ENCODE peak calls at places on chromosomes 4 and X, in seven cellular contexts. One of them, this sample, is unnamed.
A peak's percentile ranks its signal among the peaks of the same experiment; 100 is the strongest.

GRCh38 chr4:7677086-7677485 is 242.4 kb upstream of the PSAPL1 start:
- DNase-seq in IMR-90: no peak
- DNase-seq in cardiac muscle cell: no peak
- DNase-seq in neural progenitor cell: no peak
- DNase-seq in neural crest cell: no peak
- DNase-seq in heart left ventricle: no peak
- DNase-seq in transverse colon: no peak
- DNase-seq in this sample: no peak

GRCh38 chr4:181525641-181526040 is 717.6 kb upstream of the TENM3 start:
- DNase-seq in transverse colon: no peak
- DNase-seq in cardiac muscle cell: peak; percentile 7
- DNase-seq in neural crest cell: no peak
- DNase-seq in neural progenitor cell: peak; percentile 53
- DNase-seq in IMR-90: no peak
- DNase-seq in heart left ventricle: no peak
- DNase-seq in this sample: no peak

GRCh38 chr4:77921701-77922100 is 59.1 kb downstream of the MRPL1 start:
- DNase-seq in heart left ventricle: no peak
- DNase-seq in cardiac muscle cell: no peak
- DNase-seq in transverse colon: no peak
- DNase-seq in IMR-90: peak; percentile 96
- DNase-seq in neural progenitor cell: no peak
- DNase-seq in neural crest cell: no peak
- DNase-seq in this sample: no peak

GRCh38 chr4:36168127-36168898 is 76.0 kb downstream of the ARAP2 start:
- DNase-seq in IMR-90: peak; percentile 25
- DNase-seq in neural crest cell: no peak
- DNase-seq in heart left ventricle: no peak
- DNase-seq in neural progenitor cell: no peak
- DNase-seq in cardiac muscle cell: no peak
- DNase-seq in transverse colon: no peak
- DNase-seq in this sample: no peak

GRCh38 chr4:8672486-8672885 is 79.9 kb downstream of the CPZ start:
- DNase-seq in cardiac muscle cell: no peak
- DNase-seq in neural crest cell: no peak
- DNase-seq in IMR-90: no peak
- DNase-seq in heart left ventricle: no peak
- DNase-seq in transverse colon: no peak
- DNase-seq in neural progenitor cell: no peak
- DNase-seq in this sample: no peak

GRCh38 chr4:38723726-38724506 is 58.9 kb downstream of the TLR10 start:
- DNase-seq in heart left ventricle: no peak
- DNase-seq in IMR-90: no peak
- DNase-seq in cardiac muscle cell: no peak
- DNase-seq in transverse colon: peak; percentile 28
- DNase-seq in neural crest cell: no peak
- DNase-seq in neural progenitor cell: peak; percentile 41
- DNase-seq in this sample: no peak

GRCh38 chr4:157389751-157390150 is 169.2 kb downstream of the GRIA2 start:
- DNase-seq in heart left ventricle: no peak
- DNase-seq in cardiac muscle cell: no peak
- DNase-seq in neural progenitor cell: no peak
- DNase-seq in IMR-90: no peak
- DNase-seq in neural crest cell: no peak
- DNase-seq in transverse colon: no peak
- DNase-seq in this sample: no peak

GRCh38 chrX:110965409-110965808 is 130.6 kb upstream of the PAK3 start:
- DNase-seq in neural progenitor cell: no peak
- DNase-seq in cardiac muscle cell: no peak
- DNase-seq in IMR-90: no peak
- DNase-seq in transverse colon: no peak
- DNase-seq in heart left ventricle: no peak
- DNase-seq in neural crest cell: no peak
- DNase-seq in this sample: no peak

GRCh38 chrX:78712381-78712780 is 35.1 kb upstream of the LPAR4 start:
- DNase-seq in transverse colon: no peak
- DNase-seq in cardiac muscle cell: no peak
- DNase-seq in neural crest cell: no peak
- DNase-seq in heart left ventricle: no peak
- DNase-seq in IMR-90: no peak
- DNase-seq in neural progenitor cell: no peak
- DNase-seq in this sample: no peak

GRCh38 chrX:78708830-78709229 is 38.7 kb upstream of the LPAR4 start:
- DNase-seq in heart left ventricle: no peak
- DNase-seq in transverse colon: no peak
- DNase-seq in IMR-90: no peak
- DNase-seq in neural crest cell: no peak
- DNase-seq in cardiac muscle cell: no peak
- DNase-seq in neural progenitor cell: no peak
- DNase-seq in this sample: no peak

GRCh38 chrX:78710146-78710545 is 37.4 kb upstream of the LPAR4 start:
- DNase-seq in neural progenitor cell: no peak
- DNase-seq in heart left ventricle: no peak
- DNase-seq in cardiac muscle cell: no peak
- DNase-seq in IMR-90: peak; percentile 16
- DNase-seq in transverse colon: no peak
- DNase-seq in neural crest cell: no peak
- DNase-seq in this sample: no peak

GRCh38 chrX:78708171-78708570 is 39.3 kb upstream of the LPAR4 start:
- DNase-seq in neural progenitor cell: peak; percentile 48
- DNase-seq in neural crest cell: no peak
- DNase-seq in heart left ventricle: no peak
- DNase-seq in cardiac muscle cell: peak; percentile 12
- DNase-seq in IMR-90: peak; percentile 41
- DNase-seq in transverse colon: peak; percentile 8
- DNase-seq in this sample: no peak
- TF ChIP-seq CTCF in neural progenitor cell: peak; percentile 50
- TF ChIP-seq CTCF in neural crest cell: peak; percentile 44
- TF ChIP-seq CTCF in heart left ventricle: peak; percentile 34
- TF ChIP-seq CTCF in cardiac muscle cell: peak; percentile 63
- TF ChIP-seq CTCF in IMR-90: peak; percentile 61
- TF ChIP-seq CTCF in transverse colon: peak; percentile 23
- TF ChIP-seq CTCF in this sample: no peak

GRCh38 chr4:85475631-85476233 is 782 bp downstream of the ARHGAP24 start:
- DNase-seq in IMR-90: no peak
- DNase-seq in heart left ventricle: peak; percentile 54
- DNase-seq in neural progenitor cell: no peak
- DNase-seq in neural crest cell: peak; percentile 37
- DNase-seq in transverse colon: no peak
- DNase-seq in cardiac muscle cell: peak; percentile 63
- DNase-seq in this sample: no peak
- TF ChIP-seq CTCF in IMR-90: no peak
- TF ChIP-seq CTCF in heart left ventricle: no peak
- TF ChIP-seq CTCF in neural progenitor cell: no peak
- TF ChIP-seq CTCF in neural crest cell: no peak
- TF ChIP-seq CTCF in transverse colon: no peak
- TF ChIP-seq CTCF in cardiac muscle cell: no peak
- TF ChIP-seq CTCF in this sample: no peak

DNA sequence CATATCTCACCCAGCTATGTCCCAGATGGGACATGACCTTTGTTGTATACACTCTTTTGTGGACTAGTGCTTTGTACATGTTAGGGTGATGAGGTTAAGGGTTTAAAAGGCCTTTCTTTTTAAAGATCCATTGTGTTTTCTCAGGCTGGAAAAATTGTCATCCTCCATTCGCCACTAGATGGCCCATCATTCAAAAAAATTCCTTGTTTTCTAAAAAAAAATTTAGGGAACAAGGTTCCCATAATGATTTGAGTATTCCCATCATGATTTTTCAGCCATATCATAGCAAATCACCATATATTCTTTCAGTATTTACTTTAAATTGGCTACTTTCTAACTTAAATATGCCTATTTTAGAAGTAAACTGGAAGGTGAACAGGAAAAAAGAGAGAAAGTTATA is 91.9 kb upstream of the TMEM164 start:
- DNase-seq in cardiac muscle cell: no peak
- DNase-seq in neural progenitor cell: no peak
- DNase-seq in transverse colon: no peak
- DNase-seq in IMR-90: no peak
- DNase-seq in neural crest cell: no peak
- DNase-seq in heart left ventricle: no peak
- DNase-seq in this sample: no peak
- TF ChIP-seq CTCF in cardiac muscle cell: peak; percentile 54
- TF ChIP-seq CTCF in neural progenitor cell: peak; percentile 59
- TF ChIP-seq CTCF in transverse colon: peak; percentile 32
- TF ChIP-seq CTCF in IMR-90: peak; percentile 51
- TF ChIP-seq CTCF in neural crest cell: peak; percentile 73
- TF ChIP-seq CTCF in heart left ventricle: peak; percentile 65
- TF ChIP-seq CTCF in this sample: peak; percentile 3

GRCh38 chr4:99633772-99634171 is 23.9 kb downstream of the C4orf54 start:
- DNase-seq in IMR-90: no peak
- DNase-seq in heart left ventricle: no peak
- DNase-seq in transverse colon: no peak
- DNase-seq in neural progenitor cell: no peak
- DNase-seq in cardiac muscle cell: no peak
- DNase-seq in neural crest cell: no peak
- DNase-seq in this sample: no peak
- TF ChIP-seq CTCF in IMR-90: no peak
- TF ChIP-seq CTCF in heart left ventricle: no peak
- TF ChIP-seq CTCF in transverse colon: no peak
- TF ChIP-seq CTCF in neural progenitor cell: no peak
- TF ChIP-seq CTCF in cardiac muscle cell: no peak
- TF ChIP-seq CTCF in neural crest cell: no peak
- TF ChIP-seq CTCF in this sample: no peak

DNA sequence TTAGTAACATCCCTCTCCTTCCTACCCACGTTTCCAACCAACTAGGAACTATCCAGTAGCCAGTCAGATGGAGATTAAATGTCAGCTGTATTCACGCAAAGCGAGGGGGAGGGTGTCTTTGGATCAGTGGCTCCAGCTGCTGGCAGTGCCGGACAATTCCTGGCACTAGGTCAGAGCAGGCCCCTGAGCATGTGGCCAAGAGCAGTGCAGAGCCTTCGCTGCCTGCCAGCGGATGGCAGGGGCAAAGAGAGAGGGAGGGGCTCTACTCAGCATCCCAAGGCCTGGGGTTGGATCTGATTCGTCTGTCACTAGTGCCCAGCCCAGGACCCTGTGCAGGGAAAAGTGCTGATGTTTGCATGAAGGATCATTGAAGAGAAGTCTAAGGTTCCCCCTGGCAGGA is 28.7 kb upstream of the JAKMIP1 start:
- DNase-seq in IMR-90: no peak
- DNase-seq in neural progenitor cell: no peak
- DNase-seq in cardiac muscle cell: no peak
- DNase-seq in neural crest cell: no peak
- DNase-seq in transverse colon: no peak
- DNase-seq in heart left ventricle: peak; percentile 66
- DNase-seq in this sample: no peak
- TF ChIP-seq CTCF in IMR-90: no peak
- TF ChIP-seq CTCF in neural progenitor cell: no peak
- TF ChIP-seq CTCF in cardiac muscle cell: no peak
- TF ChIP-seq CTCF in neural crest cell: no peak
- TF ChIP-seq CTCF in transverse colon: no peak
- TF ChIP-seq CTCF in heart left ventricle: peak; percentile 24
- TF ChIP-seq CTCF in this sample: no peak

GRCh38 chr4:52014903-52015302 is 5.3 kb downstream of the LRRC66 start:
- DNase-seq in transverse colon: no peak
- DNase-seq in neural crest cell: no peak
- DNase-seq in neural progenitor cell: peak; percentile 9
- DNase-seq in cardiac muscle cell: no peak
- DNase-seq in IMR-90: no peak
- DNase-seq in heart left ventricle: no peak
- DNase-seq in this sample: no peak

GRCh38 chr4:52016985-52017384 is 3.2 kb downstream of the LRRC66 start:
- DNase-seq in cardiac muscle cell: no peak
- DNase-seq in neural progenitor cell: no peak
- DNase-seq in heart left ventricle: no peak
- DNase-seq in transverse colon: peak; percentile 21
- DNase-seq in IMR-90: no peak
- DNase-seq in neural crest cell: no peak
- DNase-seq in this sample: no peak

GRCh38 chr4:52017809-52018208 is 2.4 kb downstream of the LRRC66 start:
- DNase-seq in neural crest cell: no peak
- DNase-seq in cardiac muscle cell: no peak
- DNase-seq in IMR-90: no peak
- DNase-seq in heart left ventricle: no peak
- DNase-seq in transverse colon: no peak
- DNase-seq in neural progenitor cell: no peak
- DNase-seq in this sample: no peak

GRCh38 chr4:52010976-52011375 is 9.2 kb downstream of the LRRC66 start:
- DNase-seq in heart left ventricle: no peak
- DNase-seq in neural progenitor cell: no peak
- DNase-seq in IMR-90: no peak
- DNase-seq in transverse colon: no peak
- DNase-seq in cardiac muscle cell: no peak
- DNase-seq in neural crest cell: no peak
- DNase-seq in this sample: no peak

GRCh38 chr4:52015366-52015765 is 4.8 kb downstream of the LRRC66 start:
- DNase-seq in transverse colon: no peak
- DNase-seq in neural crest cell: no peak
- DNase-seq in cardiac muscle cell: peak; percentile 19
- DNase-seq in heart left ventricle: no peak
- DNase-seq in neural progenitor cell: peak; percentile 69
- DNase-seq in IMR-90: no peak
- DNase-seq in this sample: no peak
- TF ChIP-seq CTCF in transverse colon: no peak
- TF ChIP-seq CTCF in neural crest cell: no peak
- TF ChIP-seq CTCF in cardiac muscle cell: peak; percentile 24
- TF ChIP-seq CTCF in heart left ventricle: no peak
- TF ChIP-seq CTCF in neural progenitor cell: peak; percentile 59
- TF ChIP-seq CTCF in IMR-90: no peak
- TF ChIP-seq CTCF in this sample: no peak

GRCh38 chr4:83189631-83190136 is 75.2 kb upstream of the PLAC8 start:
- DNase-seq in IMR-90: no peak
- DNase-seq in heart left ventricle: no peak
- DNase-seq in cardiac muscle cell: no peak
- DNase-seq in neural crest cell: no peak
- DNase-seq in transverse colon: no peak
- DNase-seq in neural progenitor cell: peak; percentile 85
- DNase-seq in this sample: no peak
- TF ChIP-seq CTCF in IMR-90: no peak
- TF ChIP-seq CTCF in heart left ventricle: no peak
- TF ChIP-seq CTCF in cardiac muscle cell: no peak
- TF ChIP-seq CTCF in neural crest cell: peak; percentile 27
- TF ChIP-seq CTCF in transverse colon: no peak
- TF ChIP-seq CTCF in neural progenitor cell: no peak
- TF ChIP-seq CTCF in this sample: no peak

GRCh38 chr4:147071341-147071740 is 125.7 kb upstream of the TTC29 start:
- DNase-seq in heart left ventricle: no peak
- DNase-seq in cardiac muscle cell: no peak
- DNase-seq in transverse colon: no peak
- DNase-seq in IMR-90: no peak
- DNase-seq in neural progenitor cell: no peak
- DNase-seq in neural crest cell: no peak
- DNase-seq in this sample: no peak
- TF ChIP-seq CTCF in heart left ventricle: no peak
- TF ChIP-seq CTCF in cardiac muscle cell: no peak
- TF ChIP-seq CTCF in transverse colon: no peak
- TF ChIP-seq CTCF in IMR-90: no peak
- TF ChIP-seq CTCF in neural progenitor cell: no peak
- TF ChIP-seq CTCF in neural crest cell: no peak
- TF ChIP-seq CTCF in this sample: no peak

DNA sequence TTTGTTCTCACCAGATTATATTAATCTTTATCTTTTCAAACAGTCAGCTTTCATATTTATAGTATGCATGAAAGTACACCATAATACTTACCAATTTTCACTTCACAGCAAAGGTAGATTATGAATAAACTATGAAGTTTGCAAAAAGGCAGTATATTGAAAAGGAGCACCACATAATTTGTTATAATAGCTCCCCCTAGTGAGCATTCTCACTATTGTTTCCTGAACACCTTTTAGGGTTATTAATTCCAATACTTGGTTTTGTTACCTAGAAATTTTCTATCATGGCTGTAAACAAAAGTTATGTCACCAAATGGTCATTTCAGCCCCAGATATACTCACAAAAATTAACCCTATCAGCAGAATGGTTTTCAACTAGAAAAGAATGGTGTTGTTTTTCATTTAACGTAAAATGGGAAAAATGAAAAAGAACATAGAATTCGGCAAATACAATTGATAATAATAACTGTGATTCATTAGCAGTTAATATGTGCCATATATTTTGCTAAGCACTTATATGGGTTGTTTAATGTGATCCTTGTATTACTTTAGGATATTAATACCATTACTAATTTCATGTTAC is 30.2 kb upstream of the NKX6-1 start:
- DNase-seq in cardiac muscle cell: peak; percentile 57
- DNase-seq in neural crest cell: no peak
- DNase-seq in neural progenitor cell: peak; percentile 56
- DNase-seq in IMR-90: peak; percentile 11
- DNase-seq in transverse colon: no peak
- DNase-seq in heart left ventricle: no peak
- DNase-seq in this sample: no peak
- TF ChIP-seq CTCF in cardiac muscle cell: peak; percentile 63
- TF ChIP-seq CTCF in neural crest cell: peak; percentile 86
- TF ChIP-seq CTCF in neural progenitor cell: peak; percentile 93
- TF ChIP-seq CTCF in IMR-90: peak; percentile 54
- TF ChIP-seq CTCF in transverse colon: peak; percentile 54
- TF ChIP-seq CTCF in heart left ventricle: peak; percentile 61
- TF ChIP-seq CTCF in this sample: no peak